ENCODE peak calls at places on chromosomes 11 and 22, in nine cellular contexts. Q is choroid plexus epithelial cell; U is HAP-1; A is naive thymus-derived CD4-positive, alpha-beta T cell; I is DMS153; K is NCI-H446; L is mucosa of descending colon; V is adipocyte; O is activated CD4-positive, alpha-beta memory T cell treated with anti-CD3 and anti-CD28 coated beads for 36 hours. Y is an unnamed sample.

GRCh38 chr11:106238704-106239360 is 161.4 kb downstream of the AASDHPPT start:
- DNase-seq in U (no peak), I (no peak), L (no peak), O (no peak), K (no peak), A (no peak), Q (no peak), V (peak; percentile 34), Y (no peak)

GRCh38 chr22:39234867-39235687 is 9.7 kb downstream of the PDGFB start:
- DNase-seq in A (no peak), K (no peak), O (no peak), L (peak; percentile 78), U (no peak), V (no peak), I (peak; percentile 86), Q (no peak), Y (no peak)

GRCh38 chr22:22892096-22893052 is 4.8 kb downstream of the IGLL5 start:
- DNase-seq in O (no peak), L (no peak), I (no peak), U (no peak), Q (no peak), K (no peak), A (no peak), V (no peak), Y (no peak)

GRCh38 chr11:15826826-15827225 is 529.5 kb downstream of the SOX6 start:
- DNase-seq in V (peak; percentile 35), U (peak; percentile 47), I (no peak), L (peak; percentile 62), A (no peak), O (peak; percentile 35), K (peak; percentile 75), Q (peak; percentile 21), Y (peak; percentile 77)

GRCh38 chr11:75333807-75334140 is 17.7 kb downstream of the ARRB1 start:
- DNase-seq in U (no peak), L (no peak), A (no peak), Q (no peak), I (no peak), V (no peak), O (no peak), K (peak; percentile 62), Y (no peak)

GRCh38 chr22:47126344-47126811 is 363.9 kb downstream of the TBC1D22A start:
- DNase-seq in Q (no peak), A (no peak), I (no peak), V (no peak), K (no peak), U (no peak), O (no peak), L (no peak), Y (no peak)

GRCh38 chr11:61814958-61815789 is 1.6 kb downstream of the FADS1 start:
- DNase-seq in O (peak; percentile 77), V (peak; percentile 98), U (peak; percentile 93), L (peak; percentile 83), I (peak; percentile 92), Q (peak; percentile 96), A (peak; percentile 46), K (no peak), Y (peak; percentile 77)

GRCh38 chr11:1639102-1639620 is 9.6 kb downstream of the KRTAP5-5 start:
- DNase-seq in I (peak; percentile 98), A (no peak), Q (no peak), V (no peak), K (no peak), L (peak; percentile 89), U (no peak), O (no peak), Y (no peak)

Y was measured in HEK293T.